ENCODE peak calls at places on chromosome 22, in six cellular contexts. P is colonic mucosa, C is kidney epithelial cell, Z is pancreas, X is DND-41, L is stomach. E is an unnamed sample. For H3K27me3, the result is how much of the 10 kb centered on the place peaks cover.

GRCh38 chr22:17920145-17920605 is 104.2 kb downstream of the MICAL3 start:
- DNase-seq in L (peak), X (no peak), P (peak), Z (no peak), C (no peak), E (no peak)

GRCh38 chr22:44752285-44753188 is at the start of gene ARHGAP8:
- DNase-seq in X (no peak), Z (peak), P (peak), L (peak), C (no peak), E (no peak)

GRCh38 chr22:28454431-28455064 is 225.1 kb downstream of the TTC28 start:
- DNase-seq in L (no peak), X (no peak), P (no peak), C (no peak), Z (no peak), E (no peak)

GRCh38 chr22:41830174-41830573 is 2.7 kb upstream of the SREBF2 start:
- DNase-seq in L (no peak), C (no peak), X (peak), Z (no peak), P (no peak), E (no peak)

GRCh38 chr22:18071968-18072310 is 5.9 kb upstream of the PEX26 start:
- DNase-seq in X (no peak), Z (no peak), L (no peak), C (no peak), P (no peak), E (no peak)

GRCh38 chr22:43151251-43152000 is at the start of gene TSPO:
- DNase-seq in P (peak), L (peak), C (no peak), X (peak), Z (peak), E (no peak)

GRCh38 chr22:23414727-23415489 is 165.2 kb downstream of the IGLL1 start:
- DNase-seq in X (no peak), C (no peak), L (peak), Z (no peak), P (no peak), E (no peak)

GRCh38 chr22:31861226-31861840 is 83.0 kb upstream of the YWHAH start:
- DNase-seq in L (no peak), C (no peak), P (no peak), Z (no peak), X (no peak), E (no peak)

GRCh38 chr22:40325315-40325714 is 21.0 kb upstream of the ADSL start:
- DNase-seq in X (no peak), P (no peak), C (no peak), L (no peak), Z (no peak), E (no peak)

GRCh38 chr22:19641254-19641982 is 72.9 kb upstream of the SEPTIN5 start:
- DNase-seq in X (no peak), C (no peak), Z (peak), L (no peak), P (no peak), E (no peak)
- TF ChIP-seq CTCF in X (no peak), C (peak), Z (peak), L (no peak), P (peak), E (peak)

DNA sequence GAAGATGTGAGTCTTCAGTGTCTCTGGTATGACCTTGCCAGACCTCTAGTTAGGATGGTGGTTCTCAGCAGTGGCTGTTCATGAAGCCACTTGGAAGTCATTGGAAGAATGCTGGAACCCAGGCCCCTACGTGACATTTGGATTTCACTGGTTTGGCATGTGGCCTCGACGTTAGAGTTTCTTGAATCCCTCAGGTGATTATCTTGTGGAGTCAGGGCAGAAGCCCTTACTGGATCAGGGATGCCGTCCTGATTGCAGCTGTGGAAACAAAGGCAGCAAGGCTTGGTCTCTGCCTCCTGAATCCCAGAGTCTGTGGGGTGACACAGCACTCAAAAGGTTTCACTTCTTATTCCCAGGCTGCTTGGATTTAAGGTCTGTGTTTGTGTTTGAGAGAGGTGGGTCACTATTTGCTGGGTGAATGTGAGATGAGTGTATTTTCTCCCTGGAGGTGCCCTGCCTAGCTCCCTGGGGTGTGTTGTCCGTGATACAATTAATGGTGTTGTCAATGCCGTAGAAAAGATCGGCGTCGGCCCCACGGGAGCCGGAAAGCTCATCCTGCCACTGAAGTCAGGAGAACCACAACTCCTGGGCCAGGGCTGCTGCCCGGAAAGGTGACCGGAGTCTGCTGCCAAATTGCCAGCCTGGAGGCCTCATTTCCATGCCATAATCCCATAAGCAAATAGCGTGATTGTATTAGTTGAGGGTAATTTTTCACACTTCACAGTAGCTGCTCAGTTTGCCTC is 939.0 kb downstream of the BRD1 start:
- DNase-seq in P (no peak), C (no peak), X (no peak), Z (no peak), L (no peak), E (no peak)
- H3K27me3 ChIP-seq in P (under half), C (under half), X (under half), Z (under half), L (under half), E (under half)

DNA sequence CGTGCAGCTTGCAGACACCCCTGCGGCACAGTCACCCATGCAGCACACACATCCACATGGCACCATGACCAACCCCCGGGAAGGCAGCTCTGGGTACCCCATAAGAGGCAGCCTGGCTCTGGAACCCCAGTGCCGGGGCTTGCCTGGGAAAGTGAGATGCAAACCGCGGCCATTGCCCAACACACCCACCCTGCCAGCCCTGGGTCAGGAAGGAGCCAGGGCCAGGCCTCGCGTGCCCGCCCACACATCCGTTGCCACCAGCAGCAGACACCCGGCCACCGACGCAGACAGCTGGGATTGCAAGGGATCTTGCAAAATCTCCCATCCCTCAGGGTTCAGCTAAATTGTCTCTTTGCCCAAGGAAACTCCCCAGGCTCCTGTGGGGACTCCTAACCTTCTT is 9.9 kb downstream of the CASTOR1 start:
- DNase-seq in X (no peak), P (no peak), L (no peak), C (no peak), Z (no peak), E (no peak)
- H3K4me3 ChIP-seq in X (no peak), P (no peak), L (no peak), C (no peak), Z (no peak), E (no peak)

DNA sequence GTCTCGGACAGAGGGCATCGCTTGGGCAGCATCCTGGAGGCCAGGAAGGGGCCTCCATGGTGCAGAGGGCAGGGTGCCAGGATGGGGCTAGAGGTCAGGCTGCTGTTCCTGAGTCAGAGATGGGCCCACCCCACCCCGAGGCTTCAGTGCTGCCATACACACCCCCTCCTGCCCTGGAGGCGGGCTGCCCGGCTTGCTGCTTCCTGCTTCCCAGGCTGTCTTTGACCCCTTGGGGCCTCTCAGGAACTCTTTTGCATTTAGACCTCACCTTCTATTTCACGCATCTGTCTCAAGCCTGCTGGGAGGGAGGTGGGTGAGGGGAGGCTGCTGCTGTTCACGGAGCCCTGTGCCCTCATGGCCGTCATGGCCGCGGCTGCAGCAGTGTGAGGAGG is 6.6 kb upstream of the GRAMD4 start:
- DNase-seq in Z (no peak), L (no peak), X (peak), P (no peak), C (no peak), E (no peak)
- TF ChIP-seq CTCF in Z (no peak), L (no peak), X (no peak), P (no peak), C (no peak), E (no peak)

GRCh38 chr22:50403701-50404101 is 60.6 kb downstream of the PPP6R2 start:
- DNase-seq in P (peak), C (no peak), Z (peak), X (no peak), L (peak), E (no peak)

GRCh38 chr22:50406416-50407170 is 63.5 kb downstream of the PPP6R2 start:
- DNase-seq in X (no peak), L (no peak), P (no peak), Z (no peak), C (no peak), E (no peak)

DNA sequence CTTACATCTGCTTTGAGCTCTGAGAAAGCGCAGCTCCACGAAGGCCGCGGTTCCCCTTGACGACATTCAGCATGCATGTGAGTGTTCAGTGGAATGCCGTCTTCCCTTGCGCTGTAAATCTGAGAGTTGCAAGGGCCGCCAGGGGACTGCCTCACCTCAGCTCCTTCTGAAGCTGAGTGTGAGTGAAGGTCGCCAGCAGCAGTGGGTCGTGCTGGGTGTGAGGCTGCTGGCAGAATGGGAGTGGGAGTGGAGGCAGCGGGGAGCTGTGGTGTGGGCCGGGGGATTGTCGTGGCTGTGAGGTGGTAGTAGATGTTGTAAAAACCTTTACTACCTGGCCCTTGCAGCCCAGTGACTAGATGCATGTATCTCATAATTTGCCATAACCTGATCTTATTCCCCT is 65.2 kb downstream of the PPP6R2 start:
- DNase-seq in C (no peak), Z (no peak), P (no peak), L (no peak), X (no peak), E (no peak)
- H3K27me3 ChIP-seq in C (under half), Z (under half), P (under half), L (under half), X (under half), E (under half)

DNA sequence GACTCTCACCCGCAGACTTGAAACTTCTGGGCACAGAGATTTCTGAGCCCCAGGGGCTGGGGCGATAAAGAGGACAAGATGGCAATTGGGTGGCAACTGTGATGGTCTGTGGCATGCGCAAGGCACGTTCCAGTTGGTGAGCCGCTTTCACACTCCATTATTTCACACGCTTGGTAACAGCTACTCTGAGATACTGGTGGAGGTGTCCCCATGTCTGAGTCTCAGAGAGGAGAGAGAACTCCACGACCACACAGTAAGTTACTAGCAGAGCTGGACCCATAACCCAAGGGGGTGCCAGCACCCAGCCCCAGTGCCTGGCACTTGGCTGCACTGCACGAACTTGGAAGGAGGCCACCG is 6.0 kb upstream of the KCNJ4 start:
- DNase-seq in C (no peak), L (no peak), Z (no peak), X (no peak), P (no peak), E (no peak)
- H3K4me3 ChIP-seq in C (no peak), L (no peak), Z (no peak), X (no peak), P (no peak), E (no peak)